ENCODE peak calls at places on chromosome 12, in ten cellular contexts. W, M, P, S, K, T, O, U, N and Z are unnamed samples.

GRCh38 chr12:111363578-111363977 is 5.3 kb downstream of the PHETA1 start:
- DNase-seq in W (no peak), M (no peak), P (no peak), S (peak), K (no peak), T (no peak), O (no peak), U (no peak), N (peak), Z (no peak)

GRCh38 chr12:124400124-124400523 is 105.2 kb downstream of the RFLNA start:
- DNase-seq in W (no peak), M (no peak), P (no peak), S (no peak), K (no peak), T (no peak), O (no peak), U (no peak), N (no peak), Z (no peak)

GRCh38 chr12:65929641-65930040 is 105.4 kb downstream of the HMGA2 start:
- DNase-seq in W (no peak), M (no peak), P (no peak), S (no peak), K (no peak), T (no peak), O (no peak), U (no peak), N (peak), Z (no peak)

GRCh38 chr12:126558810-126559209 is 1493.6 kb downstream of the AACS start:
- DNase-seq in W (no peak), M (no peak), P (no peak), S (no peak), K (no peak), T (no peak), O (peak), U (no peak), N (no peak), Z (no peak)

GRCh38 chr12:31835276-31835882 is 106.6 kb upstream of the AMN1 start:
- DNase-seq in W (no peak), M (peak), P (no peak), S (no peak), K (no peak), T (peak), O (no peak), U (no peak), N (peak), Z (no peak)

GRCh38 chr12:91381309-91381804 is 198.7 kb upstream of the DCN start:
- DNase-seq in W (no peak), M (peak), P (no peak), S (peak), K (no peak), T (peak), O (peak), U (peak), N (peak), Z (peak)

GRCh38 chr12:123131291-123131831 is 19.5 kb downstream of the PITPNM2 start:
- DNase-seq in W (no peak), M (no peak), P (no peak), S (no peak), K (no peak), T (no peak), O (no peak), U (no peak), N (no peak), Z (no peak)

GRCh38 chr12:3144495-3144894 is 67.3 kb downstream of the TSPAN9 start:
- DNase-seq in W (no peak), M (no peak), P (no peak), S (no peak), K (no peak), T (no peak), O (no peak), U (no peak), N (no peak), Z (no peak)

GRCh38 chr12:120093592-120094355 is 22.8 kb downstream of the RAB35 start:
- DNase-seq in W (no peak), M (peak), P (peak), S (no peak), K (no peak), T (no peak), O (peak), U (no peak), N (no peak), Z (no peak)

GRCh38 chr12:79127268-79127895 is 262.8 kb downstream of the SYT1 start:
- DNase-seq in W (no peak), M (no peak), P (no peak), S (peak), K (no peak), T (no peak), O (no peak), U (no peak), N (peak), Z (no peak)

GRCh38 chr12:55996201-55996714 is 818 bp upstream of the SUOX start:
- DNase-seq in W (peak), M (peak), P (peak), S (peak), K (no peak), T (peak), O (peak), U (peak), N (peak), Z (peak)

GRCh38 chr12:57623811-57624390 is 9.1 kb downstream of the B4GALNT1 start:
- DNase-seq in W (no peak), M (no peak), P (no peak), S (no peak), K (no peak), T (no peak), O (no peak), U (no peak), N (no peak), Z (peak)

GRCh38 chr12:91556909-91557308 is 374.3 kb upstream of the DCN start:
- DNase-seq in W (no peak), M (no peak), P (no peak), S (no peak), K (no peak), T (no peak), O (no peak), U (no peak), N (no peak), Z (no peak)

GRCh38 chr12:102484017-102484731 is 3.8 kb upstream of the IGF1 start:
- DNase-seq in W (peak), M (peak), P (peak), S (peak), K (no peak), T (peak), O (peak), U (peak), N (peak), Z (peak)